ENCODE peak calls at places on chromosomes 11 and 22, in eight cellular contexts. Q is activated CD4-positive, alpha-beta T cell treated with anti-CD3 and anti-CD28 coated beads, Interleukin-2, amount 50 U/mL, for 1 hour; Y is substantia nigra; P is activated CD8-positive, alpha-beta memory T cell treated with anti-CD3 and anti-CD28 coated beads for 48 hours; R is ovary; E is activated T-helper 1 cell treated with Interleukin-2 at 50 U/mL for 16 hours; H is cardiac fibroblast; J is dermis microvascular lymphatic vessel endothelial cell. U is an unnamed sample.
A peak's percentile ranks its signal among the peaks of the same experiment; 100 is the strongest.

GRCh38 chr11:34650528-34650927 is 29.6 kb downstream of the EHF start:
- DNase-seq in Q (peak; percentile 54), Y (no peak), P (peak; percentile 70), R (no peak), E (peak; percentile 36), H (peak; percentile 60), J (no peak), U (no peak)

GRCh38 chr22:25081409-25081824 is 118.2 kb upstream of the CRYBB3 start:
- DNase-seq in Q (peak; percentile 49), Y (no peak), P (no peak), R (no peak), E (no peak), H (peak; percentile 47), J (peak; percentile 56), U (no peak)

GRCh38 chr11:2096919-2097301 is 42.3 kb downstream of the IGF2 start:
- DNase-seq in Q (no peak), Y (no peak), P (no peak), R (no peak), E (no peak), H (no peak), J (no peak), U (no peak)

GRCh38 chr11:126378763-126379162 is 23.3 kb downstream of the ST3GAL4 start:
- DNase-seq in Q (no peak), Y (no peak), P (no peak), R (no peak), E (no peak), H (peak; percentile 90), J (no peak), U (no peak)

GRCh38 chr11:121194731-121195596 is 93.9 kb downstream of the TECTA start:
- DNase-seq in Q (peak; percentile 34), Y (peak; percentile 11), P (peak; percentile 3), R (peak; percentile 22), E (peak; percentile 13), H (peak; percentile 77), J (peak; percentile 46), U (no peak)

GRCh38 chr22:30753701-30754100 is 59.0 kb downstream of the OSBP2 start:
- DNase-seq in Q (no peak), Y (no peak), P (no peak), R (no peak), E (no peak), H (no peak), J (no peak), U (no peak)

GRCh38 chr11:123197711-123198110 is 2.7 kb upstream of the CLMP start:
- DNase-seq in Q (no peak), Y (no peak), P (no peak), R (no peak), E (no peak), H (peak; percentile 85), J (no peak), U (peak; percentile 9)

GRCh38 chr11:59172345-59173079 is 580 bp downstream of the DTX4 start:
- DNase-seq in Q (peak; percentile 7), Y (peak; percentile 58), P (no peak), R (peak; percentile 27), E (peak; percentile 5), H (no peak), J (no peak), U (no peak)

GRCh38 chr22:39178206-39179111 is 26.0 kb upstream of the CBX7 start:
- DNase-seq in Q (no peak), Y (no peak), P (no peak), R (no peak), E (no peak), H (peak; percentile 86), J (peak; percentile 81), U (no peak)

GRCh38 chr11:94885133-94885532 is 88.2 kb downstream of the CWC15 start:
- DNase-seq in Q (no peak), Y (no peak), P (no peak), R (no peak), E (no peak), H (no peak), J (no peak), U (no peak)

U was measured in coronary artery.